ENCODE peak calls at places on chromosome 9, in nine cellular contexts. One of them, this sample, is unnamed.

GRCh38 chr9:136820947-136821332 is 13.2 kb downstream of the RABL6 start:
- DNase-seq in cardiac muscle cell: no peak
- DNase-seq in osteoblast: no peak
- DNase-seq in right lobe of liver: no peak
- DNase-seq in A549: no peak
- DNase-seq in right cardiac atrium: no peak
- DNase-seq in transverse colon: no peak
- DNase-seq in tibial nerve: no peak
- DNase-seq in fibroblast of lung: peak; percentile 45
- DNase-seq in this sample: no peak

GRCh38 chr9:5516453-5517220 is 6.3 kb downstream of the PDCD1LG2 start:
- DNase-seq in cardiac muscle cell: no peak
- DNase-seq in osteoblast: no peak
- DNase-seq in right lobe of liver: no peak
- DNase-seq in A549: no peak
- DNase-seq in right cardiac atrium: no peak
- DNase-seq in transverse colon: no peak
- DNase-seq in tibial nerve: no peak
- DNase-seq in fibroblast of lung: no peak
- DNase-seq in this sample: no peak

GRCh38 chr9:26375448-26375847 is 517.2 kb downstream of the CAAP1 start:
- DNase-seq in cardiac muscle cell: no peak
- DNase-seq in osteoblast: no peak
- DNase-seq in right lobe of liver: no peak
- DNase-seq in A549: no peak
- DNase-seq in right cardiac atrium: no peak
- DNase-seq in transverse colon: no peak
- DNase-seq in tibial nerve: no peak
- DNase-seq in fibroblast of lung: peak; percentile 9
- DNase-seq in this sample: no peak

GRCh38 chr9:12684923-12685468 is 8.2 kb upstream of the TYRP1 start:
- DNase-seq in cardiac muscle cell: no peak
- DNase-seq in osteoblast: no peak
- DNase-seq in right lobe of liver: no peak
- DNase-seq in A549: no peak
- DNase-seq in right cardiac atrium: no peak
- DNase-seq in transverse colon: no peak
- DNase-seq in tibial nerve: no peak
- DNase-seq in fibroblast of lung: peak; percentile 66
- DNase-seq in this sample: no peak

GRCh38 chr9:91837982-91838731 is 111.9 kb downstream of the ROR2 start:
- DNase-seq in cardiac muscle cell: peak; percentile 65
- DNase-seq in osteoblast: peak; percentile 85
- DNase-seq in right lobe of liver: no peak
- DNase-seq in A549: peak; percentile 19
- DNase-seq in right cardiac atrium: peak; percentile 89
- DNase-seq in transverse colon: peak; percentile 75
- DNase-seq in tibial nerve: no peak
- DNase-seq in fibroblast of lung: peak; percentile 31
- DNase-seq in this sample: peak; percentile 67

GRCh38 chr9:13386935-13387667 is 107.6 kb upstream of the MPDZ start:
- DNase-seq in cardiac muscle cell: no peak
- DNase-seq in osteoblast: peak; percentile 37
- DNase-seq in right lobe of liver: no peak
- DNase-seq in A549: no peak
- DNase-seq in right cardiac atrium: no peak
- DNase-seq in transverse colon: no peak
- DNase-seq in tibial nerve: no peak
- DNase-seq in fibroblast of lung: peak; percentile 97
- DNase-seq in this sample: no peak

GRCh38 chr9:129952337-129952736 is 90.7 kb downstream of the FNBP1 start:
- DNase-seq in cardiac muscle cell: no peak
- DNase-seq in osteoblast: no peak
- DNase-seq in right lobe of liver: no peak
- DNase-seq in A549: no peak
- DNase-seq in right cardiac atrium: no peak
- DNase-seq in transverse colon: no peak
- DNase-seq in tibial nerve: no peak
- DNase-seq in fibroblast of lung: no peak
- DNase-seq in this sample: no peak

GRCh38 chr9:107131108-107131799 is 151.8 kb upstream of the RAD23B start:
- DNase-seq in cardiac muscle cell: no peak
- DNase-seq in osteoblast: no peak
- DNase-seq in right lobe of liver: no peak
- DNase-seq in A549: no peak
- DNase-seq in right cardiac atrium: no peak
- DNase-seq in transverse colon: no peak
- DNase-seq in tibial nerve: no peak
- DNase-seq in fibroblast of lung: no peak
- DNase-seq in this sample: no peak

GRCh38 chr9:126880226-126880946 is 19.9 kb downstream of the ZBTB34 start:
- DNase-seq in cardiac muscle cell: no peak
- DNase-seq in osteoblast: no peak
- DNase-seq in right lobe of liver: no peak
- DNase-seq in A549: no peak
- DNase-seq in right cardiac atrium: no peak
- DNase-seq in transverse colon: no peak
- DNase-seq in tibial nerve: no peak
- DNase-seq in fibroblast of lung: no peak
- DNase-seq in this sample: no peak

GRCh38 chr9:125700791-125701190 is 6.2 kb downstream of the MAPKAP1 start:
- DNase-seq in cardiac muscle cell: no peak
- DNase-seq in osteoblast: no peak
- DNase-seq in right lobe of liver: no peak
- DNase-seq in A549: no peak
- DNase-seq in right cardiac atrium: no peak
- DNase-seq in transverse colon: no peak
- DNase-seq in tibial nerve: no peak
- DNase-seq in fibroblast of lung: peak; percentile 70
- DNase-seq in this sample: no peak

GRCh38 chr9:137194388-137194787 is 5.9 kb downstream of the SSNA1 start:
- DNase-seq in cardiac muscle cell: no peak
- DNase-seq in osteoblast: no peak
- DNase-seq in right lobe of liver: no peak
- DNase-seq in A549: no peak
- DNase-seq in right cardiac atrium: no peak
- DNase-seq in transverse colon: no peak
- DNase-seq in tibial nerve: no peak
- DNase-seq in fibroblast of lung: no peak
- DNase-seq in this sample: no peak

GRCh38 chr9:108687360-108687981 is 168.3 kb downstream of the ACTL7B start:
- DNase-seq in cardiac muscle cell: no peak
- DNase-seq in osteoblast: peak; percentile 80
- DNase-seq in right lobe of liver: no peak
- DNase-seq in A549: no peak
- DNase-seq in right cardiac atrium: no peak
- DNase-seq in transverse colon: no peak
- DNase-seq in tibial nerve: no peak
- DNase-seq in fibroblast of lung: peak; percentile 34
- DNase-seq in this sample: no peak

DNA sequence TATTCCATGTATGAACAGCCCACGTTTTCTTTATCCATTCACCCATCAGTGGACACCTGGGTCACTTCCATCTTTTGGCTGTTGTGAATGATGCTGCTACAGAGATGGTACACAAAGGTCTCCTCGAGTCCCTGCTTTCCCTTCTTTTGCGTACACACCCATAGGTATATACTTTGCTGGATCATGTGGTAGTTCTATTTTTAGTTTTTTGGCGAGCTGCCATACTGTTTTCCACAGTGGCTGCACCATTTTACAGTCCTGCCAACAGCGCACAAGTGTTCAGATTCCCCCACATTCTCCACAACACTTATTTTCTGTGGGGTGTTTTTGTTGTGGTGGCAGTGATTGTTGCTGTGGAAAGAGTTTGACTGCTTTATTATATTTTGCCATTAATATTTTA is 16.2 kb downstream of the RAPGEF1 start:
- DNase-seq in cardiac muscle cell: no peak
- DNase-seq in osteoblast: no peak
- DNase-seq in right lobe of liver: no peak
- DNase-seq in A549: no peak
- DNase-seq in right cardiac atrium: no peak
- DNase-seq in transverse colon: no peak
- DNase-seq in tibial nerve: no peak
- DNase-seq in fibroblast of lung: no peak
- DNase-seq in this sample: no peak
- H3K4me1 ChIP-seq in cardiac muscle cell: peaks cover 15% of the 10 kb centered on the region
- H3K4me1 ChIP-seq in osteoblast: peaks cover 17% of the 10 kb centered on the region
- H3K4me1 ChIP-seq in right lobe of liver: peaks cover 19% of the 10 kb centered on the region
- H3K4me1 ChIP-seq in A549: peaks cover 18% of the 10 kb centered on the region
- H3K4me1 ChIP-seq in right cardiac atrium: peaks cover 7% of the 10 kb centered on the region
- H3K4me1 ChIP-seq in transverse colon: peaks cover 27% of the 10 kb centered on the region
- H3K4me1 ChIP-seq in tibial nerve: no peaks in the 10 kb centered on the region
- H3K4me1 ChIP-seq in fibroblast of lung: peaks cover 13% of the 10 kb centered on the region
- H3K4me1 ChIP-seq in this sample: peaks cover 6% of the 10 kb centered on the region

GRCh38 chr9:135288054-135288453 is 191.5 kb upstream of the PPP1R26 start:
- DNase-seq in cardiac muscle cell: no peak
- DNase-seq in osteoblast: peak; percentile 70
- DNase-seq in right lobe of liver: no peak
- DNase-seq in A549: no peak
- DNase-seq in right cardiac atrium: peak; percentile 29
- DNase-seq in transverse colon: no peak
- DNase-seq in tibial nerve: no peak
- DNase-seq in fibroblast of lung: no peak
- DNase-seq in this sample: no peak

GRCh38 chr9:135287627-135288026 is 192.0 kb upstream of the PPP1R26 start:
- DNase-seq in cardiac muscle cell: no peak
- DNase-seq in osteoblast: peak; percentile 11
- DNase-seq in right lobe of liver: no peak
- DNase-seq in A549: no peak
- DNase-seq in right cardiac atrium: peak; percentile 22
- DNase-seq in transverse colon: no peak
- DNase-seq in tibial nerve: no peak
- DNase-seq in fibroblast of lung: no peak
- DNase-seq in this sample: no peak

GRCh38 chr9:135288941-135289534 is 190.5 kb upstream of the PPP1R26 start:
- DNase-seq in cardiac muscle cell: no peak
- DNase-seq in osteoblast: peak; percentile 49
- DNase-seq in right lobe of liver: no peak
- DNase-seq in A549: no peak
- DNase-seq in right cardiac atrium: peak; percentile 12
- DNase-seq in transverse colon: no peak
- DNase-seq in tibial nerve: no peak
- DNase-seq in fibroblast of lung: no peak
- DNase-seq in this sample: no peak

GRCh38 chr9:135284386-135285134 is 195.0 kb upstream of the PPP1R26 start:
- DNase-seq in cardiac muscle cell: no peak
- DNase-seq in osteoblast: no peak
- DNase-seq in right lobe of liver: no peak
- DNase-seq in A549: no peak
- DNase-seq in right cardiac atrium: peak; percentile 35
- DNase-seq in transverse colon: no peak
- DNase-seq in tibial nerve: no peak
- DNase-seq in fibroblast of lung: no peak
- DNase-seq in this sample: no peak

GRCh38 chr9:135286961-135287360 is 192.6 kb upstream of the PPP1R26 start:
- DNase-seq in cardiac muscle cell: no peak
- DNase-seq in osteoblast: no peak
- DNase-seq in right lobe of liver: no peak
- DNase-seq in A549: no peak
- DNase-seq in right cardiac atrium: peak; percentile 18
- DNase-seq in transverse colon: no peak
- DNase-seq in tibial nerve: no peak
- DNase-seq in fibroblast of lung: no peak
- DNase-seq in this sample: no peak
- H3K9me3 ChIP-seq in cardiac muscle cell: no peaks in the 10 kb centered on the region
- H3K9me3 ChIP-seq in osteoblast: no peaks in the 10 kb centered on the region
- H3K9me3 ChIP-seq in right lobe of liver: no peaks in the 10 kb centered on the region
- H3K9me3 ChIP-seq in A549: no peaks in the 10 kb centered on the region
- H3K9me3 ChIP-seq in right cardiac atrium: no peaks in the 10 kb centered on the region
- H3K9me3 ChIP-seq in transverse colon: no peaks in the 10 kb centered on the region
- H3K9me3 ChIP-seq in tibial nerve: no peaks in the 10 kb centered on the region
- H3K9me3 ChIP-seq in fibroblast of lung: no peaks in the 10 kb centered on the region
- H3K9me3 ChIP-seq in this sample: no peaks in the 10 kb centered on the region

DNA sequence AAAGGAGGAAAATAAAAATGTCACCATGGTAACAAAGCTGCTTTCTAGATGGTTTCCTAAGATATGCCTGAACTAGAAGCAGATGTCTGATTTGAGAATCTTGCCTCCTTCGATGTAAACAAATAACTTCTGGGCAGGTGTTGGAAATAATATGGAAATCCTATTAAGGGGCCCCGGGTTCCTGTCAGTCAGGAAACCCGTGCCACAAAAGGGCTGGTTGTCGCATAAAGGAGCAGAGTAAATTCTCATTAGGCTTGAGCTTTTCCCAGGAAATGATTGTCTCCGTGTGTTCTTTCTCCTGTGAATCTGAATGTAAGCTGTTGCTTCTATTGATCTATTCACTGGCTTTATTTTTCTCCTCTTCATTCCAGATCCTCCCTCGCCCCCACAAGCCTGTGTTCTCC is 90.8 kb downstream of the TLE4 start:
- DNase-seq in cardiac muscle cell: no peak
- DNase-seq in osteoblast: no peak
- DNase-seq in right lobe of liver: no peak
- DNase-seq in A549: no peak
- DNase-seq in right cardiac atrium: no peak
- DNase-seq in transverse colon: no peak
- DNase-seq in tibial nerve: no peak
- DNase-seq in fibroblast of lung: peak; percentile 23
- DNase-seq in this sample: no peak
- H3K4me1 ChIP-seq in cardiac muscle cell: no peaks in the 10 kb centered on the region
- H3K4me1 ChIP-seq in osteoblast: peaks cover 22% of the 10 kb centered on the region
- H3K4me1 ChIP-seq in right lobe of liver: no peaks in the 10 kb centered on the region
- H3K4me1 ChIP-seq in A549: peaks cover 38% of the 10 kb centered on the region
- H3K4me1 ChIP-seq in right cardiac atrium: peaks cover 2% of the 10 kb centered on the region
- H3K4me1 ChIP-seq in transverse colon: no peaks in the 10 kb centered on the region
- H3K4me1 ChIP-seq in tibial nerve: no peaks in the 10 kb centered on the region
- H3K4me1 ChIP-seq in fibroblast of lung: no peaks in the 10 kb centered on the region
- H3K4me1 ChIP-seq in this sample: peaks cover 14% of the 10 kb centered on the region

GRCh38 chr9:133146746-133147411 is 16.8 kb downstream of the GBGT1 start:
- DNase-seq in cardiac muscle cell: no peak
- DNase-seq in osteoblast: peak; percentile 74
- DNase-seq in right lobe of liver: no peak
- DNase-seq in A549: no peak
- DNase-seq in right cardiac atrium: peak; percentile 49
- DNase-seq in transverse colon: no peak
- DNase-seq in tibial nerve: no peak
- DNase-seq in fibroblast of lung: no peak
- DNase-seq in this sample: no peak

GRCh38 chr9:133144887-133145466 is 18.7 kb downstream of the GBGT1 start:
- DNase-seq in cardiac muscle cell: no peak
- DNase-seq in osteoblast: peak; percentile 85
- DNase-seq in right lobe of liver: no peak
- DNase-seq in A549: no peak
- DNase-seq in right cardiac atrium: peak; percentile 25
- DNase-seq in transverse colon: peak; percentile 20
- DNase-seq in tibial nerve: no peak
- DNase-seq in fibroblast of lung: no peak
- DNase-seq in this sample: no peak

GRCh38 chr9:133149130-133150015 is 14.3 kb downstream of the GBGT1 start:
- DNase-seq in cardiac muscle cell: peak; percentile 92
- DNase-seq in osteoblast: peak; percentile 100
- DNase-seq in right lobe of liver: peak; percentile 90
- DNase-seq in A549: peak; percentile 96
- DNase-seq in right cardiac atrium: peak; percentile 97
- DNase-seq in transverse colon: peak; percentile 93
- DNase-seq in tibial nerve: peak; percentile 80
- DNase-seq in fibroblast of lung: peak; percentile 84
- DNase-seq in this sample: peak; percentile 94

GRCh38 chr9:133148351-133149129 is 15.2 kb downstream of the GBGT1 start:
- DNase-seq in cardiac muscle cell: peak; percentile 22
- DNase-seq in osteoblast: peak; percentile 94
- DNase-seq in right lobe of liver: peak; percentile 66
- DNase-seq in A549: no peak
- DNase-seq in right cardiac atrium: peak; percentile 88
- DNase-seq in transverse colon: peak; percentile 65
- DNase-seq in tibial nerve: no peak
- DNase-seq in fibroblast of lung: peak; percentile 46
- DNase-seq in this sample: peak; percentile 80

GRCh38 chr9:133147412-133148271 is 16.1 kb downstream of the GBGT1 start:
- DNase-seq in cardiac muscle cell: peak; percentile 72
- DNase-seq in osteoblast: peak; percentile 98
- DNase-seq in right lobe of liver: peak; percentile 79
- DNase-seq in A549: peak; percentile 74
- DNase-seq in right cardiac atrium: peak; percentile 91
- DNase-seq in transverse colon: peak; percentile 88
- DNase-seq in tibial nerve: peak; percentile 70
- DNase-seq in fibroblast of lung: peak; percentile 25
- DNase-seq in this sample: peak; percentile 75
- H3K9me3 ChIP-seq in cardiac muscle cell: no peaks in the 10 kb centered on the region
- H3K9me3 ChIP-seq in osteoblast: no peaks in the 10 kb centered on the region
- H3K9me3 ChIP-seq in right lobe of liver: no peaks in the 10 kb centered on the region
- H3K9me3 ChIP-seq in A549: no peaks in the 10 kb centered on the region
- H3K9me3 ChIP-seq in right cardiac atrium: no peaks in the 10 kb centered on the region
- H3K9me3 ChIP-seq in transverse colon: no peaks in the 10 kb centered on the region
- H3K9me3 ChIP-seq in tibial nerve: no peaks in the 10 kb centered on the region
- H3K9me3 ChIP-seq in fibroblast of lung: no peaks in the 10 kb centered on the region
- H3K9me3 ChIP-seq in this sample: no peaks in the 10 kb centered on the region

This sample was measured in ovary.